ENCODE peak calls at places on chromosomes 13 and 19, in seven cellular contexts. K is CD8-positive, alpha-beta T cell; W is effector memory CD4-positive, alpha-beta T cell; H is lung; U is CD8-positive, alpha-beta memory T cell; E is caudate nucleus; R is pancreas. Y is an unnamed sample.

GRCh38 chr13:111620586-111620985 is 300.1 kb downstream of the TEX29 start:
- DNase-seq in K (no peak), W (no peak), H (no peak), U (no peak), E (no peak), R (no peak), Y (no peak)

GRCh38 chr19:42201489-42202289 is 15.8 kb downstream of the DEDD2 start:
- DNase-seq in K (peak; percentile 41), W (peak; percentile 36), H (peak; percentile 52), U (peak; percentile 39), E (no peak), R (no peak), Y (no peak)

GRCh38 chr19:17513801-17514200 is 2.4 kb downstream of the PGLS start:
- DNase-seq in K (no peak), W (no peak), H (no peak), U (no peak), E (no peak), R (no peak), Y (no peak)

GRCh38 chr19:5308471-5309437 is 31.9 kb downstream of the PTPRS start:
- DNase-seq in K (no peak), W (no peak), H (peak; percentile 72), U (no peak), E (peak; percentile 50), R (peak; percentile 89), Y (no peak)

GRCh38 chr19:16888629-16889371 is at the start of gene F2RL3:
- DNase-seq in K (no peak), W (no peak), H (peak; percentile 59), U (no peak), E (no peak), R (peak; percentile 64), Y (peak; percentile 61)

GRCh38 chr13:26760835-26761582 is 423 bp upstream of the GPR12 start:
- DNase-seq in K (no peak), W (no peak), H (no peak), U (no peak), E (no peak), R (no peak), Y (no peak)

GRCh38 chr13:113489549-113490495 is 689 bp downstream of the DCUN1D2 start:
- DNase-seq in K (peak; percentile 32), W (no peak), H (peak; percentile 37), U (peak; percentile 16), E (no peak), R (peak; percentile 83), Y (peak; percentile 56)

GRCh38 chr19:19134687-19135158 is 3.6 kb downstream of the TMEM161A start:
- DNase-seq in K (peak; percentile 46), W (peak; percentile 17), H (no peak), U (no peak), E (no peak), R (peak; percentile 73), Y (no peak)

GRCh38 chr13:29532821-29533220 is 62.7 kb downstream of the SLC7A1 start:
- DNase-seq in K (no peak), W (no peak), H (no peak), U (no peak), E (no peak), R (no peak), Y (no peak)

GRCh38 chr13:19155321-19155861 is 26.2 kb downstream of the TUBA3C start:
- DNase-seq in K (no peak), W (no peak), H (no peak), U (no peak), E (no peak), R (no peak), Y (no peak)

GRCh38 chr19:3412066-3412465 is 45.7 kb downstream of the NFIC start:
- DNase-seq in K (no peak), W (no peak), H (no peak), U (no peak), E (no peak), R (no peak), Y (no peak)

GRCh38 chr13:65347420-65348030 is 1882.6 kb downstream of the PCDH9 start:
- DNase-seq in K (no peak), W (no peak), H (no peak), U (no peak), E (no peak), R (no peak), Y (no peak)

GRCh38 chr19:50322234-50322633 is 6.9 kb downstream of the KCNC3 start:
- DNase-seq in K (no peak), W (no peak), H (no peak), U (no peak), E (no peak), R (no peak), Y (no peak)

GRCh38 chr13:70457474-70457873 is 349.2 kb upstream of the KLHL1 start:
- DNase-seq in K (no peak), W (no peak), H (no peak), U (no peak), E (no peak), R (no peak), Y (no peak)

GRCh38 chr13:114102521-114103288 is 29.7 kb downstream of the RASA3 start:
- DNase-seq in K (no peak), W (no peak), H (no peak), U (no peak), E (no peak), R (peak; percentile 66), Y (peak; percentile 45)

GRCh38 chr13:93355094-93355493 is 128.5 kb downstream of the GPC6 start:
- DNase-seq in K (no peak), W (no peak), H (no peak), U (no peak), E (no peak), R (no peak), Y (no peak)

GRCh38 chr13:78138756-78139155 is 220.1 kb upstream of the EDNRB start:
- DNase-seq in K (no peak), W (no peak), H (no peak), U (no peak), E (no peak), R (no peak), Y (no peak)

GRCh38 chr13:26721251-26721939 is 39.2 kb downstream of the GPR12 start:
- DNase-seq in K (peak; percentile 30), W (peak; percentile 8), H (no peak), U (peak; percentile 3), E (no peak), R (no peak), Y (peak; percentile 74)

GRCh38 chr19:5192568-5192967 is 148.0 kb downstream of the PTPRS start:
- DNase-seq in K (no peak), W (no peak), H (no peak), U (no peak), E (no peak), R (no peak), Y (no peak)

GRCh38 chr13:114263590-114263989 is 17.8 kb upstream of the UPF3A start:
- DNase-seq in K (peak; percentile 11), W (peak; percentile 8), H (no peak), U (peak; percentile 7), E (no peak), R (no peak), Y (no peak)

GRCh38 chr13:82356667-82357066 is 1525.6 kb downstream of the SLITRK1 start:
- DNase-seq in K (no peak), W (no peak), H (no peak), U (no peak), E (no peak), R (no peak), Y (no peak)

GRCh38 chr19:18504886-18505610 is 16.8 kb downstream of the ELL start:
- DNase-seq in K (no peak), W (no peak), H (no peak), U (no peak), E (no peak), R (no peak), Y (no peak)

GRCh38 chr13:100235311-100235901 is 146.5 kb downstream of the PCCA start:
- DNase-seq in K (peak; percentile 15), W (no peak), H (no peak), U (no peak), E (no peak), R (no peak), Y (no peak)

GRCh38 chr19:8396563-8397203 is 6.5 kb downstream of the RAB11B start:
- DNase-seq in K (peak; percentile 69), W (peak; percentile 66), H (peak; percentile 61), U (peak; percentile 76), E (peak; percentile 41), R (peak; percentile 79), Y (peak; percentile 53)
- H3K27ac ChIP-seq in K (peak overlapping the region; percentile 15), W (no peak overlapping the region), H (no peak overlapping the region), U (no peak overlapping the region), E (peak overlapping the region; percentile 98), R (peak overlapping the region; percentile 16), Y (no peak overlapping the region)

DNA sequence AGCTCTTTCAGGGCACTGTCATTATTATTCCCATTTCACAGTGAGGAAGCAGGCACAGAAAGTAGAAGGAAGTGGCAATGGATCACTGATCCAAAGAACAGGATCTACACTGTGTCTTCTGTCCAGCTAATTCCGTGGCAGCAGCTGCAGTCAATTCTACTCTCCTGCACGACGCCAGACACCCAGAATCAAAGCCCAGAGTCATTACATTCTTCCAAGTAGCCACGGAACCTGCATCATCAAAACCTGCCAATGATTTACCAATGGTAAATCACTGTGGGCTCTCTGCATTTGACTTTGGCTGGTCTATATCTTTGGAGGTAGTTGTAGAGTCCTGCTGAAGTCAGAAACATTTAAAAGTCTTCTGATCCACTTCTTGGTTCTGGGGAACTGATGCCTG is 767.7 kb downstream of the LIG4 start:
- DNase-seq in K (no peak), W (no peak), H (no peak), U (no peak), E (no peak), R (no peak), Y (no peak)
- H3K27ac ChIP-seq in K (no peak overlapping the region), W (no peak overlapping the region), H (no peak overlapping the region), U (no peak overlapping the region), E (no peak overlapping the region), R (no peak overlapping the region), Y (no peak overlapping the region)

DNA sequence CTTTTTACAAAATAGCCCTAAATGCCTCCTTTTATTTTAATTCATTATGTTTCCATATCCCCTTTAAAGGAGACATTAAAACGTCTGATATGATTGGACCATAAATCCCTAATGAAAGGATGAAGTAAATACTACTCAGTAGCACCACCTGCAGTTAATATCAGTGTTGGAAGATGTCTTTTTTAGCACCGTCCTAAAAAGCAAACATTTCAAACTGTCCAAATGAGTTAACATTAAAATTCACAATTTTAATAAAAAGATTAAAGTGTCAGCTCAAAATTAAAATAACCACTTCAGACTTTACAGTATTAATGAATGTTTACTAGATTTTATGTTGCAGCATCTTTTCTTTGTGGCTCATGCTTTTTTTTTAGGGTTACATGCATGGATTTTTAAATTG is 12.3 kb downstream of the ZNF507 start:
- DNase-seq in K (no peak), W (no peak), H (no peak), U (no peak), E (no peak), R (no peak), Y (no peak)
- H3K27ac ChIP-seq in K (no peak overlapping the region), W (no peak overlapping the region), H (no peak overlapping the region), U (no peak overlapping the region), E (no peak overlapping the region), R (no peak overlapping the region), Y (no peak overlapping the region)

DNA sequence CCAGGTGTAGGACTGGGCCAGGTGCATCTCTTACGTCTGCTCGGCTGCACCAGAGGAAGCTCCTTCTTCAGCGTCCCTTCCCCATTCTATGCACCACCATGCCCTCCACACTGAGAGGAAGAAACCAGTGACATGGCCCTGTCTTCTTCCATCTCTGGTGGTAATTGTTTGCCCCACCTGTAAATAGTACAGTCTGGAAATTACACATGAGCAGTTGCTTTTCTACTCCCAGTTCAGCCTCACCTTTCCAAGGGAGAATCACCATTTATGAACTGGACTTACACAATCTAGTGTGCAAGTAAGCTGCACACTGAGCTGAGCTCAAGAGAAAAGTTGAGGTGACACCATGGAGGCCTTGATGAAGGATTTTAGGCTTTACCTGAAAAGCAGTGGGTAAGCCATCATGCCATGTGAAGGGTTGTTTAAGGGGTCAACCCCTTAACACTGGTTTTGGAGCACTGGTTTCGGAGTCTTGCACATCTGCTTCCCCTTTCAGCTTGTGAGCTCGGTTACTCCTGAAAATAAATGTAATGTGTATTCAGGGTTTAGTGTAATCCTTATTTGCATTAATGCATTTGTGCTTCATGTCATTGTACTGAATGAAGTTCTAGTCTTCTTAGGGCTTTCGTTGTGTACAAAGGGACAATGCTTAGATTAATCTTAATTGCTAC is 22.4 kb downstream of the ZNF536 start:
- DNase-seq in K (no peak), W (no peak), H (no peak), U (no peak), E (no peak), R (no peak), Y (no peak)
- H3K27ac ChIP-seq in K (no peak overlapping the region), W (no peak overlapping the region), H (no peak overlapping the region), U (no peak overlapping the region), E (no peak overlapping the region), R (no peak overlapping the region), Y (no peak overlapping the region)

Y was measured in Peyer's patch.